ENCODE peak calls at places on chromosomes 7 and 10, in ten cellular contexts. V is H1, P is stomach, G is A549, D is upper lobe of left lung, A is K562, L is SK-N-SH, Y is tibial nerve, H is GM12878, B is transverse colon. E is an unnamed sample. For H3K4me1, the result is how much of the 10 kb centered on the place peaks cover.

GRCh38 chr7:155785536-155785935 is 26.7 kb downstream of the SHH start:
- DNase-seq in V (no peak), P (no peak), G (no peak), D (no peak), A (no peak), L (no peak), Y (no peak), H (no peak), B (no peak), E (no peak)

GRCh38 chr7:15104411-15105092 is 202.0 kb upstream of the DGKB start:
- DNase-seq in V (no peak), P (no peak), G (no peak), D (no peak), A (no peak), L (peak), Y (no peak), H (no peak), B (no peak), E (no peak)

GRCh38 chr7:157555308-157555707 is 218.5 kb downstream of the DNAJB6 start:
- DNase-seq in V (no peak), P (no peak), G (peak), D (no peak), A (no peak), L (no peak), Y (no peak), H (no peak), B (peak), E (no peak)

GRCh38 chr7:66928388-66928787 is 7.4 kb downstream of the TMEM248 start:
- DNase-seq in V (no peak), P (no peak), G (no peak), D (peak), A (no peak), L (no peak), Y (no peak), H (no peak), B (no peak), E (no peak)

GRCh38 chr7:2670720-2671391 is 17.1 kb upstream of the AMZ1 start:
- DNase-seq in V (peak), P (peak), G (peak), D (peak), A (peak), L (peak), Y (peak), H (no peak), B (peak), E (peak)

GRCh38 chr10:46220872-46221538 is 65.8 kb upstream of the ANTXRL start:
- DNase-seq in V (no peak), P (no peak), G (peak), D (no peak), A (peak), L (no peak), Y (no peak), H (no peak), B (no peak), E (no peak)

GRCh38 chr7:23931633-23932032 is 221.6 kb downstream of the STK31 start:
- DNase-seq in V (no peak), P (no peak), G (no peak), D (no peak), A (no peak), L (no peak), Y (no peak), H (no peak), B (no peak), E (no peak)

GRCh38 chr7:90933984-90934383 is 330.2 kb upstream of the FZD1 start:
- DNase-seq in V (no peak), P (no peak), G (no peak), D (no peak), A (no peak), L (peak), Y (no peak), H (no peak), B (no peak), E (no peak)

GRCh38 chr10:33698028-33698427 is 363.6 kb upstream of the NRP1 start:
- DNase-seq in V (no peak), P (no peak), G (no peak), D (no peak), A (no peak), L (no peak), Y (no peak), H (no peak), B (no peak), E (no peak)

GRCh38 chr7:156832195-156832877 is 60.6 kb downstream of the LMBR1 start:
- DNase-seq in V (no peak), P (no peak), G (no peak), D (no peak), A (no peak), L (no peak), Y (no peak), H (no peak), B (no peak), E (no peak)

GRCh38 chr7:118153551-118154177 is 30.3 kb upstream of the LSM8 start:
- DNase-seq in V (no peak), P (no peak), G (peak), D (no peak), A (peak), L (peak), Y (peak), H (no peak), B (peak), E (no peak)

GRCh38 chr10:103676058-103676785 is 179.2 kb downstream of the SH3PXD2A start:
- DNase-seq in V (no peak), P (no peak), G (peak), D (no peak), A (no peak), L (no peak), Y (peak), H (no peak), B (no peak), E (peak)

GRCh38 chr7:138449580-138449979 is 10.5 kb upstream of the TRIM24 start:
- DNase-seq in V (peak), P (no peak), G (peak), D (no peak), A (peak), L (peak), Y (no peak), H (no peak), B (no peak), E (no peak)

GRCh38 chr10:31000867-31001266 is 30.8 kb downstream of the ZNF438 start:
- DNase-seq in V (no peak), P (no peak), G (no peak), D (no peak), A (no peak), L (no peak), Y (no peak), H (no peak), B (no peak), E (no peak)

GRCh38 chr10:29757551-29758297 is 123.0 kb upstream of the SVIL start:
- DNase-seq in V (no peak), P (no peak), G (peak), D (no peak), A (no peak), L (no peak), Y (no peak), H (no peak), B (no peak), E (no peak)

GRCh38 chr10:111482621-111483216 is 405.9 kb downstream of the ADRA2A start:
- DNase-seq in V (no peak), P (no peak), G (no peak), D (no peak), A (no peak), L (no peak), Y (no peak), H (no peak), B (no peak), E (no peak)

GRCh38 chr10:34908472-34908871 is 93.4 kb upstream of the PARD3 start:
- DNase-seq in V (no peak), P (no peak), G (no peak), D (no peak), A (no peak), L (peak), Y (no peak), H (no peak), B (no peak), E (no peak)

GRCh38 chr7:95933618-95934017 is 161.3 kb downstream of the DYNC1I1 start:
- DNase-seq in V (no peak), P (no peak), G (no peak), D (no peak), A (no peak), L (no peak), Y (no peak), H (no peak), B (no peak), E (no peak)

GRCh38 chr10:132687181-132687892 is 98.6 kb downstream of the NKX6-2 start:
- DNase-seq in V (no peak), P (no peak), G (no peak), D (no peak), A (no peak), L (no peak), Y (no peak), H (no peak), B (no peak), E (no peak)

GRCh38 chr10:122939819-122940543 is 14.0 kb downstream of the C10orf88 start:
- DNase-seq in V (no peak), P (no peak), G (no peak), D (no peak), A (no peak), L (no peak), Y (no peak), H (no peak), B (no peak), E (no peak)

GRCh38 chr7:143884978-143885559 is 16.9 kb downstream of the TCAF1 start:
- DNase-seq in V (peak), P (no peak), G (no peak), D (no peak), A (peak), L (peak), Y (peak), H (no peak), B (no peak), E (peak)

GRCh38 chr7:34059551-34059840 is 154.2 kb downstream of the BMPER start:
- DNase-seq in V (no peak), P (no peak), G (no peak), D (no peak), A (no peak), L (no peak), Y (no peak), H (no peak), B (no peak), E (no peak)

GRCh38 chr10:32795598-32796183 is 162.3 kb downstream of the ITGB1 start:
- DNase-seq in V (no peak), P (no peak), G (peak), D (no peak), A (peak), L (peak), Y (no peak), H (peak), B (no peak), E (no peak)

GRCh38 chr10:97684866-97685394 is 2.1 kb downstream of the AVPI1 start:
- DNase-seq in V (no peak), P (no peak), G (no peak), D (no peak), A (no peak), L (no peak), Y (no peak), H (no peak), B (no peak), E (no peak)
- TF ChIP-seq EP300 in V (no peak), P (no peak), G (no peak), D (no peak), A (no peak), L (no peak), Y (no peak), H (no peak), B (no peak), E (no peak)

GRCh38 chr7:108448777-108449576 is 7.3 kb downstream of the NRCAM start:
- DNase-seq in V (no peak), P (no peak), G (no peak), D (no peak), A (no peak), L (peak), Y (no peak), H (no peak), B (no peak), E (no peak)
- H3K4me1 ChIP-seq in V (under half), P (under half), G (half or more), D (under half), A (under half), L (under half), Y (under half), H (under half), B (under half), E (under half)

GRCh38 chr10:69449841-69450240 is 1.4 kb upstream of the TSPAN15 start:
- DNase-seq in V (peak), P (peak), G (peak), D (peak), A (peak), L (peak), Y (peak), H (no peak), B (peak), E (no peak)
- TF ChIP-seq EP300 in V (no peak), P (no peak), G (no peak), D (no peak), A (no peak), L (no peak), Y (peak), H (no peak), B (no peak), E (no peak)

DNA sequence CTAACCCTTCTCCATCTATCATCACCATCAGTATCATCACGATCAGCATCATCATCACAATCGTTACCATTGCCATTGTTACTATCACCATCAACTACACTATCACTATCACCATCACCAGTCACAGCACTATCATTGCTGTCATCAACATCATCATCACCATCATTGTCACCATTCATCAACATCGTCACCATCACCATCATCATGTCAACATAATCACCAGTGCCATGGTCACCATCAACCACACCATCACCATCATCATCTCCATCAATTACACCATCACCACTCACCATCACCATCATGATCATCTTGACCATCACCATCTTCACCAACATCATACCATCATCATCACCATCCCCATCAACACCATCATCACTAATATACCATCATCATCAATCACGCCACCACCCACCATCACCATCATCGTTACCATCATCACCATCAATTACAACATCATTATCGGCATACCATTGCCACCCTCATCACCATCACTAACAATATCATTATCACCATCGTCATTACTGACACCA is 66.5 kb downstream of the TNS3 start:
- DNase-seq in V (no peak), P (no peak), G (no peak), D (no peak), A (no peak), L (no peak), Y (no peak), H (no peak), B (no peak), E (no peak)
- H3K4me1 ChIP-seq in V (under half), P (half or more), G (half or more), D (under half), A (under half), L (under half), Y (under half), H (under half), B (under half), E (under half)

DNA sequence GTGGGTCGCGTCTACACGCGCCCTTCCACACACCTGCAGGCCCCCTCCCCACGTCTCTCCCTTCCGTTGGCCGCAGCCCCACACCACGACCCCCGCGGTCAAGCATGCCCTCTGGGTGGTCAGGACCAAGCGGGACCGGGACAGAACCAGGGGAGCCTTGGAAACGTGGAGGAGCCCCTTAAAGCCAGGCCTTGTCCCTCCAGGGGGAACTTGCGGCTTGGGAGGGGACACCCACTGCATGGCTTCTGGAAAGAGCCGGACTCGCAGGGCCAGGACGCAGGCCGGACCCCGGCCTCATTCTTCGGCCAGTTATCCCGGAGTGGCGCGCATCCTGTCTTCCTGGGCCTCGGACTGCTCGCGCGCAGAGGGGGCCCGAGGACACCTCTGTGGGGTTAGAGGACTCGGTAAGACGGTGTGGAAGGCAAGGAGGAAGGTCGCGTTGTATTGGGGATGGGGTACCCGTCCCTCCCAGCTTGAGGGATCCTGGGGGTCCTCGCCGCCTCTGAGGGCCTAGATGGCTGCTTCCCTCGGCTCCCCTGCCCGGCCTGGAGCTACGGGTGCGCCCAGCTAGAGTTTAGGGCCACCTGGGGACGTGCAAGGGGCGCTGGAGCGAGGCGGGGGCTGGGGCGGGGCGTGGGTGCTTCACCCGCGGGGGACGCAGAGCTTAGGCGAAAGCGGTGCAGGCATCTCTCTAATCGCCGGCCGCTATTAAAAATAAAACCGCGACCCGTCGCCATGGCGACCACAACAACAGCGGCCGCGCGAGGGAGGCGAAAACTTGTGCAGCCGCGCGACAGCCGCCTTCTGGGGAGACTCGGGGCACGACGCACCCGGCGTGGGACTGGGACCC is 1.8 kb upstream of the PDGFA start:
- DNase-seq in V (peak), P (peak), G (peak), D (peak), A (no peak), L (peak), Y (no peak), H (no peak), B (peak), E (peak)
- TF ChIP-seq EP300 in V (no peak), P (no peak), G (no peak), D (no peak), A (no peak), L (no peak), Y (no peak), H (no peak), B (no peak), E (no peak)

DNA sequence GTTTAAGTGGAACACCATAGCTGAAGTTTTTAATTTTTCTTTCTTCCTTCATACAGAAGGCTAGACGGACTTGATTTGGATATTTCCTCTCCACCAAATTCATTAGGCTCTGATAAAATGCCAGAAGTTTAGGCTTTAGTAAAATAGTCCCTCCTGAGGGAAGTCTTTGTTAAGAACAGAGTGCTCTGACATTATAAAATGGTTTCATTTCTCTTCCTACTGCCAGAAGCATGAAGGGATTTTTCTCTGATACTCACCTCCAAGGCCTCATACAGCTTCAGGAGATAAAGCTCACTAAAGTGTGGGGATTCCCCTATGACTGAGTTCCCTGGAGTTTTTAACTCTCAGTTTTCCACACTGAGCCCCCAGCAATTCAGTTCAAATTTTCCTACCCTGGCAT is 1489.6 kb downstream of the REEP3 start:
- DNase-seq in V (no peak), P (no peak), G (no peak), D (no peak), A (no peak), L (no peak), Y (no peak), H (no peak), B (no peak), E (no peak)
- H3K4me1 ChIP-seq in V (under half), P (under half), G (under half), D (under half), A (under half), L (under half), Y (under half), H (under half), B (under half), E (under half)

DNA sequence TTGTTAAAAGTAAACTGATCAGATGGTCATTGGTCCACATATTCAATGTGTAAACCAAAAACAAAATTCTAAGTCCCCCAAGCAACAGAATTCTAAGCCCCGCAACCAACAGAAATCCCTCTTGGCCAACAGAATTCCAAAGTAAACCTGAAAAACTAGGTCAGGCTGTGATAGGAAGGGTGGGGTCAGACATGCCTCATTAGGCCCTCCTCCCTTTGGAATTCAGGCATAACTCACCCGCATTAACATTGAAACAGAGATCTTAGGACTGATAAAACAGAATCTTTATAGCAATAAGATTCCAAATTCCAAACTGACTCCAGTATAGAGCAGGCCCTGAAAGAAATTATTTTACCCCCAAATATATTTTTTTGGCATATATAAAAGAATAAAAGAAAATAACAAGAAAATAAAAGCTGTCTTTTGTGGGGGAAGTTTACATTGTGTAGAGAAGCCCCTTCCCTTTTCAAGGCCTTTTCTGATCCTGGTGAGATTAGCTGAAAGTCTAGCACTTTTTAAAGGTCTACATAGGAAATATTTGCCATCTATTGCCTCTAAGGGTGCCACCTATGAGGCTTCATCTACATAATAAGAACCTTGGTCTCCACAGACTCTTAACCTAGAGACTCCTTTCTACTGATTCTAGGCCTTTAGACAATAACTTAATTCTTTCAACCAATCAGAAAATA is 30.5 kb downstream of the GNAT3 start:
- DNase-seq in V (no peak), P (no peak), G (peak), D (no peak), A (no peak), L (no peak), Y (no peak), H (no peak), B (no peak), E (no peak)
- TF ChIP-seq EP300 in V (no peak), P (no peak), G (no peak), D (no peak), A (no peak), L (no peak), Y (no peak), H (no peak), B (no peak), E (no peak)